ENCODE peak calls at places on chromosomes 12 and 14, in eight cellular contexts. One of them, this sample, is unnamed.

GRCh38 chr12:53065975-53066593 is 13.1 kb downstream of the SPRYD3 start:
- DNase-seq in keratinocyte: no peak
- DNase-seq in IMR-90: peak; percentile 81
- DNase-seq in DND-41: peak; percentile 60
- DNase-seq in neural progenitor cell: peak; percentile 88
- DNase-seq in fibroblast of lung: peak; percentile 88
- DNase-seq in astrocyte: peak; percentile 47
- DNase-seq in neuronal stem cell: peak; percentile 70
- DNase-seq in this sample: peak; percentile 63

GRCh38 chr12:75852956-75853355 is 178.6 kb downstream of the PHLDA1 start:
- DNase-seq in fibroblast of lung: no peak
- DNase-seq in DND-41: no peak
- DNase-seq in astrocyte: no peak
- DNase-seq in neuronal stem cell: no peak
- DNase-seq in IMR-90: no peak
- DNase-seq in keratinocyte: no peak
- DNase-seq in neural progenitor cell: no peak
- DNase-seq in this sample: no peak

GRCh38 chr14:97077253-97077653 is 280.1 kb downstream of the VRK1 start:
- DNase-seq in neural progenitor cell: peak; percentile 53
- DNase-seq in IMR-90: no peak
- DNase-seq in astrocyte: peak; percentile 93
- DNase-seq in DND-41: peak; percentile 46
- DNase-seq in fibroblast of lung: no peak
- DNase-seq in keratinocyte: no peak
- DNase-seq in neuronal stem cell: no peak
- DNase-seq in this sample: no peak

GRCh38 chr14:65360144-65360784 is 52.3 kb upstream of the FUT8 start:
- DNase-seq in neural progenitor cell: no peak
- DNase-seq in fibroblast of lung: no peak
- DNase-seq in IMR-90: no peak
- DNase-seq in astrocyte: no peak
- DNase-seq in keratinocyte: no peak
- DNase-seq in neuronal stem cell: no peak
- DNase-seq in DND-41: no peak
- DNase-seq in this sample: peak; percentile 33

GRCh38 chr12:77118696-77119095 is 53.3 kb upstream of the E2F7 start:
- DNase-seq in astrocyte: peak; percentile 46
- DNase-seq in IMR-90: peak; percentile 53
- DNase-seq in DND-41: no peak
- DNase-seq in neural progenitor cell: no peak
- DNase-seq in neuronal stem cell: no peak
- DNase-seq in fibroblast of lung: peak; percentile 41
- DNase-seq in keratinocyte: no peak
- DNase-seq in this sample: no peak

GRCh38 chr12:16112151-16112550 is 165.3 kb downstream of the SLC15A5 start:
- DNase-seq in keratinocyte: no peak
- DNase-seq in IMR-90: no peak
- DNase-seq in astrocyte: no peak
- DNase-seq in neural progenitor cell: peak; percentile 21
- DNase-seq in neuronal stem cell: no peak
- DNase-seq in DND-41: no peak
- DNase-seq in fibroblast of lung: no peak
- DNase-seq in this sample: no peak

GRCh38 chr12:118404876-118405521 is 28.6 kb downstream of the SUDS3 start:
- DNase-seq in DND-41: peak; percentile 59
- DNase-seq in neural progenitor cell: peak; percentile 82
- DNase-seq in IMR-90: peak; percentile 68
- DNase-seq in neuronal stem cell: peak; percentile 53
- DNase-seq in astrocyte: peak; percentile 37
- DNase-seq in keratinocyte: peak; percentile 19
- DNase-seq in fibroblast of lung: peak; percentile 71
- DNase-seq in this sample: peak; percentile 63

GRCh38 chr12:114726092-114726710 is 42.2 kb upstream of the TBX3 start:
- DNase-seq in keratinocyte: no peak
- DNase-seq in neural progenitor cell: no peak
- DNase-seq in DND-41: no peak
- DNase-seq in IMR-90: no peak
- DNase-seq in astrocyte: no peak
- DNase-seq in fibroblast of lung: no peak
- DNase-seq in neuronal stem cell: no peak
- DNase-seq in this sample: no peak

GRCh38 chr12:120012067-120012621 is 23.1 kb downstream of the BICDL1 start:
- DNase-seq in IMR-90: peak; percentile 1
- DNase-seq in neural progenitor cell: peak; percentile 36
- DNase-seq in DND-41: no peak
- DNase-seq in keratinocyte: no peak
- DNase-seq in fibroblast of lung: no peak
- DNase-seq in astrocyte: peak; percentile 12
- DNase-seq in neuronal stem cell: peak; percentile 37
- DNase-seq in this sample: peak; percentile 6

GRCh38 chr12:31958601-31959000 is 614 bp upstream of the RESF1 start:
- DNase-seq in keratinocyte: no peak
- DNase-seq in fibroblast of lung: no peak
- DNase-seq in neuronal stem cell: no peak
- DNase-seq in IMR-90: no peak
- DNase-seq in DND-41: no peak
- DNase-seq in neural progenitor cell: peak; percentile 8
- DNase-seq in astrocyte: no peak
- DNase-seq in this sample: no peak

GRCh38 chr14:31947076-31947475 is 130.0 kb upstream of the ARHGAP5 start:
- DNase-seq in DND-41: no peak
- DNase-seq in IMR-90: no peak
- DNase-seq in astrocyte: no peak
- DNase-seq in neural progenitor cell: no peak
- DNase-seq in fibroblast of lung: no peak
- DNase-seq in keratinocyte: no peak
- DNase-seq in neuronal stem cell: no peak
- DNase-seq in this sample: no peak

GRCh38 chr12:121333747-121334146 is 18.5 kb downstream of the ANAPC5 start:
- DNase-seq in astrocyte: no peak
- DNase-seq in fibroblast of lung: no peak
- DNase-seq in neuronal stem cell: no peak
- DNase-seq in keratinocyte: no peak
- DNase-seq in neural progenitor cell: no peak
- DNase-seq in DND-41: no peak
- DNase-seq in IMR-90: no peak
- DNase-seq in this sample: no peak

GRCh38 chr12:53751336-53752191 is at the start of gene CISTR:
- DNase-seq in DND-41: peak; percentile 30
- DNase-seq in neural progenitor cell: peak; percentile 88
- DNase-seq in IMR-90: no peak
- DNase-seq in keratinocyte: no peak
- DNase-seq in astrocyte: no peak
- DNase-seq in fibroblast of lung: no peak
- DNase-seq in neuronal stem cell: peak; percentile 78
- DNase-seq in this sample: peak; percentile 84

GRCh38 chr12:126936181-126936851 is 1330.7 kb upstream of the TMEM132C start:
- DNase-seq in fibroblast of lung: no peak
- DNase-seq in keratinocyte: no peak
- DNase-seq in IMR-90: no peak
- DNase-seq in astrocyte: peak; percentile 8
- DNase-seq in DND-41: no peak
- DNase-seq in neuronal stem cell: no peak
- DNase-seq in neural progenitor cell: no peak
- DNase-seq in this sample: no peak

GRCh38 chr12:29782821-29783772 is 645 bp downstream of the TMTC1 start:
- DNase-seq in keratinocyte: no peak
- DNase-seq in fibroblast of lung: peak; percentile 53
- DNase-seq in DND-41: no peak
- DNase-seq in neuronal stem cell: peak; percentile 56
- DNase-seq in IMR-90: peak; percentile 31
- DNase-seq in neural progenitor cell: peak; percentile 77
- DNase-seq in astrocyte: peak; percentile 26
- DNase-seq in this sample: no peak

GRCh38 chr12:1844223-1844622 is 23.9 kb downstream of the LRTM2 start:
- DNase-seq in keratinocyte: no peak
- DNase-seq in neural progenitor cell: no peak
- DNase-seq in IMR-90: no peak
- DNase-seq in DND-41: no peak
- DNase-seq in fibroblast of lung: no peak
- DNase-seq in astrocyte: no peak
- DNase-seq in neuronal stem cell: no peak
- DNase-seq in this sample: no peak

GRCh38 chr14:90408713-90409112 is 11.9 kb downstream of the CALM1 start:
- DNase-seq in fibroblast of lung: peak; percentile 31
- DNase-seq in neural progenitor cell: no peak
- DNase-seq in keratinocyte: no peak
- DNase-seq in IMR-90: peak; percentile 23
- DNase-seq in astrocyte: no peak
- DNase-seq in DND-41: no peak
- DNase-seq in neuronal stem cell: no peak
- DNase-seq in this sample: no peak

GRCh38 chr12:79063258-79063657 is 198.7 kb downstream of the SYT1 start:
- DNase-seq in DND-41: no peak
- DNase-seq in astrocyte: peak; percentile 44
- DNase-seq in IMR-90: peak; percentile 37
- DNase-seq in keratinocyte: no peak
- DNase-seq in neural progenitor cell: no peak
- DNase-seq in fibroblast of lung: peak; percentile 12
- DNase-seq in neuronal stem cell: no peak
- DNase-seq in this sample: no peak

GRCh38 chr12:58393152-58393551 is 451.8 kb downstream of the ATP23 start:
- DNase-seq in DND-41: no peak
- DNase-seq in fibroblast of lung: no peak
- DNase-seq in keratinocyte: no peak
- DNase-seq in IMR-90: peak; percentile 52
- DNase-seq in neuronal stem cell: no peak
- DNase-seq in neural progenitor cell: no peak
- DNase-seq in astrocyte: peak; percentile 59
- DNase-seq in this sample: no peak

GRCh38 chr12:116880817-116881324 is 370 bp downstream of the HRK start:
- DNase-seq in fibroblast of lung: peak; percentile 18
- DNase-seq in astrocyte: peak; percentile 38
- DNase-seq in neuronal stem cell: peak; percentile 50
- DNase-seq in neural progenitor cell: peak; percentile 75
- DNase-seq in IMR-90: peak; percentile 45
- DNase-seq in keratinocyte: no peak
- DNase-seq in DND-41: no peak
- DNase-seq in this sample: peak; percentile 93

GRCh38 chr14:71527807-71528206 is 404.4 kb upstream of the RGS6 start:
- DNase-seq in neuronal stem cell: no peak
- DNase-seq in DND-41: no peak
- DNase-seq in fibroblast of lung: no peak
- DNase-seq in IMR-90: no peak
- DNase-seq in astrocyte: peak; percentile 23
- DNase-seq in keratinocyte: no peak
- DNase-seq in neural progenitor cell: no peak
- DNase-seq in this sample: no peak

GRCh38 chr12:122947352-122947792 is 18.9 kb downstream of the ABCB9 start:
- DNase-seq in astrocyte: no peak
- DNase-seq in neural progenitor cell: no peak
- DNase-seq in IMR-90: no peak
- DNase-seq in fibroblast of lung: no peak
- DNase-seq in keratinocyte: no peak
- DNase-seq in DND-41: no peak
- DNase-seq in neuronal stem cell: no peak
- DNase-seq in this sample: no peak
- H3K27ac ChIP-seq in astrocyte: peak overlapping the region; percentile 83
- H3K27ac ChIP-seq in neural progenitor cell: no peak overlapping the region
- H3K27ac ChIP-seq in IMR-90: peak overlapping the region; percentile 74
- H3K27ac ChIP-seq in fibroblast of lung: peak overlapping the region; percentile 71
- H3K27ac ChIP-seq in keratinocyte: peak overlapping the region; percentile 88
- H3K27ac ChIP-seq in DND-41: no peak overlapping the region
- H3K27ac ChIP-seq in neuronal stem cell: no peak overlapping the region
- H3K27ac ChIP-seq in this sample: no peak overlapping the region

GRCh38 chr14:22509751-22510300 is 79.2 kb downstream of the DAD1 start:
- DNase-seq in DND-41: no peak
- DNase-seq in IMR-90: no peak
- DNase-seq in neuronal stem cell: no peak
- DNase-seq in keratinocyte: no peak
- DNase-seq in astrocyte: no peak
- DNase-seq in neural progenitor cell: peak; percentile 19
- DNase-seq in fibroblast of lung: no peak
- DNase-seq in this sample: no peak

GRCh38 chr14:22509036-22509709 is 79.9 kb downstream of the DAD1 start:
- DNase-seq in IMR-90: no peak
- DNase-seq in neuronal stem cell: no peak
- DNase-seq in astrocyte: no peak
- DNase-seq in neural progenitor cell: no peak
- DNase-seq in keratinocyte: no peak
- DNase-seq in fibroblast of lung: no peak
- DNase-seq in DND-41: no peak
- DNase-seq in this sample: no peak

GRCh38 chr14:22506778-22507351 is 82.2 kb downstream of the DAD1 start:
- DNase-seq in IMR-90: no peak
- DNase-seq in astrocyte: no peak
- DNase-seq in neuronal stem cell: no peak
- DNase-seq in fibroblast of lung: no peak
- DNase-seq in keratinocyte: no peak
- DNase-seq in neural progenitor cell: no peak
- DNase-seq in DND-41: no peak
- DNase-seq in this sample: no peak

GRCh38 chr14:22508662-22509035 is 80.4 kb downstream of the DAD1 start:
- DNase-seq in DND-41: no peak
- DNase-seq in neural progenitor cell: peak; percentile 16
- DNase-seq in IMR-90: no peak
- DNase-seq in fibroblast of lung: no peak
- DNase-seq in astrocyte: no peak
- DNase-seq in neuronal stem cell: no peak
- DNase-seq in keratinocyte: no peak
- DNase-seq in this sample: no peak

GRCh38 chr14:22508150-22508457 is 80.9 kb downstream of the DAD1 start:
- DNase-seq in fibroblast of lung: no peak
- DNase-seq in IMR-90: no peak
- DNase-seq in neural progenitor cell: no peak
- DNase-seq in DND-41: no peak
- DNase-seq in keratinocyte: no peak
- DNase-seq in astrocyte: no peak
- DNase-seq in neuronal stem cell: no peak
- DNase-seq in this sample: no peak
- H3K4me3 ChIP-seq in fibroblast of lung: no peak overlapping the region
- H3K4me3 ChIP-seq in IMR-90: no peak overlapping the region
- H3K4me3 ChIP-seq in neural progenitor cell: no peak overlapping the region
- H3K4me3 ChIP-seq in DND-41: no peak overlapping the region
- H3K4me3 ChIP-seq in keratinocyte: no peak overlapping the region
- H3K4me3 ChIP-seq in astrocyte: no peak overlapping the region
- H3K4me3 ChIP-seq in neuronal stem cell: no peak overlapping the region
- H3K4me3 ChIP-seq in this sample: peak overlapping the region; percentile 32

GRCh38 chr14:104390941-104391901 is 188.3 kb upstream of the C14orf180 start:
- DNase-seq in DND-41: no peak
- DNase-seq in keratinocyte: no peak
- DNase-seq in fibroblast of lung: no peak
- DNase-seq in neuronal stem cell: no peak
- DNase-seq in astrocyte: no peak
- DNase-seq in neural progenitor cell: no peak
- DNase-seq in IMR-90: no peak
- DNase-seq in this sample: no peak
- H2AFZ ChIP-seq in DND-41: no peak overlapping the region
- H2AFZ ChIP-seq in keratinocyte: no peak overlapping the region
- H2AFZ ChIP-seq in fibroblast of lung: no peak overlapping the region
- H2AFZ ChIP-seq in neuronal stem cell: no peak overlapping the region
- H2AFZ ChIP-seq in astrocyte: no peak overlapping the region
- H2AFZ ChIP-seq in neural progenitor cell: no peak overlapping the region
- H2AFZ ChIP-seq in IMR-90: no peak overlapping the region
- H2AFZ ChIP-seq in this sample: peak overlapping the region; percentile 26

DNA sequence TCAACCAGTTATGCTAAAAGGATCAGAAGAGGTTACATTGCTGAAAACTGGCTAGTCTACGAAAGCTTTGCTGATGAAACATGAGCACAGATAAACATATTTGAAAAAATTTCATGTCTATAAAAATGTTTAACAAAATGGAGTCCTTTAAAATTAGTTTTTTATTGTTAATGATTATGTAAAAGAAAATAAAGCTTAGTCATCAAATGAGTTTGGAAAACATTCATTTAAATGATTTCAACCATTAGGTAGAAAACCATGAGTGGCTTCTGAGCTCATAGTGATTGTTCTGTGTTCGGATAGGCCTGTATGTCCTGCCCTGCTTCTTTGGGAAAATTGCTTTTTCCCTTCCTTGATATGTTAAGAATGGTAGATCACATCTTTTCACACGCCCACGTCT is 584 bp upstream of the CD163L1 start:
- DNase-seq in astrocyte: no peak
- DNase-seq in keratinocyte: no peak
- DNase-seq in DND-41: no peak
- DNase-seq in IMR-90: no peak
- DNase-seq in fibroblast of lung: no peak
- DNase-seq in neural progenitor cell: no peak
- DNase-seq in neuronal stem cell: no peak
- DNase-seq in this sample: no peak
- H3K27ac ChIP-seq in astrocyte: no peak overlapping the region
- H3K27ac ChIP-seq in keratinocyte: no peak overlapping the region
- H3K27ac ChIP-seq in DND-41: no peak overlapping the region
- H3K27ac ChIP-seq in IMR-90: no peak overlapping the region
- H3K27ac ChIP-seq in fibroblast of lung: no peak overlapping the region
- H3K27ac ChIP-seq in neural progenitor cell: no peak overlapping the region
- H3K27ac ChIP-seq in neuronal stem cell: no peak overlapping the region
- H3K27ac ChIP-seq in this sample: no peak overlapping the region

This sample was measured in OCI-LY7.